ENCODE peak calls at places on chromosomes 13 and 19, in nine cellular contexts. One of them, this sample, is unnamed.

GRCh38 chr19:37817180-37817911 is 38.0 kb upstream of the ZNF573 start:
- DNase-seq in adrenal gland: peak; percentile 84
- DNase-seq in endothelial cell: no peak
- DNase-seq in foreskin fibroblast: peak; percentile 75
- DNase-seq in lower leg skin: no peak
- DNase-seq in GM12865: no peak
- DNase-seq in fibroblast of mammary gland: peak; percentile 50
- DNase-seq in H1: peak; percentile 86
- DNase-seq in endodermal cell: peak; percentile 95
- DNase-seq in this sample: peak; percentile 4

GRCh38 chr13:20431080-20431479 is 94.6 kb downstream of the CRYL1 start:
- DNase-seq in lower leg skin: no peak
- DNase-seq in adrenal gland: no peak
- DNase-seq in endodermal cell: no peak
- DNase-seq in fibroblast of mammary gland: no peak
- DNase-seq in H1: no peak
- DNase-seq in foreskin fibroblast: no peak
- DNase-seq in GM12865: no peak
- DNase-seq in endothelial cell: no peak
- DNase-seq in this sample: no peak

GRCh38 chr13:27406178-27406939 is 18.1 kb upstream of the GTF3A start:
- DNase-seq in foreskin fibroblast: peak; percentile 66
- DNase-seq in endothelial cell: peak; percentile 17
- DNase-seq in adrenal gland: peak; percentile 31
- DNase-seq in fibroblast of mammary gland: peak; percentile 52
- DNase-seq in endodermal cell: no peak
- DNase-seq in lower leg skin: peak; percentile 73
- DNase-seq in H1: no peak
- DNase-seq in GM12865: peak; percentile 52
- DNase-seq in this sample: no peak

GRCh38 chr19:10514211-10515145 is 2.8 kb downstream of the S1PR5 start:
- DNase-seq in endodermal cell: peak; percentile 89
- DNase-seq in fibroblast of mammary gland: no peak
- DNase-seq in adrenal gland: no peak
- DNase-seq in foreskin fibroblast: no peak
- DNase-seq in GM12865: peak; percentile 30
- DNase-seq in H1: peak; percentile 48
- DNase-seq in lower leg skin: no peak
- DNase-seq in endothelial cell: peak; percentile 50
- DNase-seq in this sample: no peak

GRCh38 chr19:44748426-44749254 is at the start of gene BCL3:
- DNase-seq in endothelial cell: no peak
- DNase-seq in fibroblast of mammary gland: peak; percentile 64
- DNase-seq in H1: no peak
- DNase-seq in endodermal cell: peak; percentile 66
- DNase-seq in adrenal gland: peak; percentile 68
- DNase-seq in foreskin fibroblast: peak; percentile 86
- DNase-seq in GM12865: peak; percentile 81
- DNase-seq in lower leg skin: peak; percentile 93
- DNase-seq in this sample: peak; percentile 58

GRCh38 chr13:48403151-48403631 is 9.7 kb downstream of the LPAR6 start:
- DNase-seq in endothelial cell: no peak
- DNase-seq in GM12865: peak; percentile 67
- DNase-seq in fibroblast of mammary gland: peak; percentile 45
- DNase-seq in lower leg skin: no peak
- DNase-seq in foreskin fibroblast: peak; percentile 32
- DNase-seq in H1: no peak
- DNase-seq in endodermal cell: no peak
- DNase-seq in adrenal gland: no peak
- DNase-seq in this sample: no peak

GRCh38 chr13:112329376-112329775 is 46.8 kb upstream of the SPACA7 start:
- DNase-seq in endodermal cell: peak; percentile 31
- DNase-seq in GM12865: no peak
- DNase-seq in fibroblast of mammary gland: no peak
- DNase-seq in lower leg skin: no peak
- DNase-seq in H1: no peak
- DNase-seq in endothelial cell: no peak
- DNase-seq in foreskin fibroblast: no peak
- DNase-seq in adrenal gland: no peak
- DNase-seq in this sample: no peak

GRCh38 chr13:79320433-79320832 is 85.6 kb downstream of the RBM26 start:
- DNase-seq in adrenal gland: no peak
- DNase-seq in lower leg skin: no peak
- DNase-seq in H1: no peak
- DNase-seq in endodermal cell: no peak
- DNase-seq in GM12865: no peak
- DNase-seq in foreskin fibroblast: no peak
- DNase-seq in fibroblast of mammary gland: no peak
- DNase-seq in endothelial cell: no peak
- DNase-seq in this sample: no peak

GRCh38 chr13:66714795-66715194 is 515.3 kb downstream of the PCDH9 start:
- DNase-seq in foreskin fibroblast: no peak
- DNase-seq in H1: no peak
- DNase-seq in GM12865: no peak
- DNase-seq in adrenal gland: no peak
- DNase-seq in endothelial cell: no peak
- DNase-seq in endodermal cell: no peak
- DNase-seq in lower leg skin: no peak
- DNase-seq in fibroblast of mammary gland: no peak
- DNase-seq in this sample: no peak
- TF ChIP-seq CTCF in foreskin fibroblast: no peak
- TF ChIP-seq CTCF in H1: peak; percentile 30
- TF ChIP-seq CTCF in GM12865: no peak
- TF ChIP-seq CTCF in adrenal gland: no peak
- TF ChIP-seq CTCF in endothelial cell: no peak
- TF ChIP-seq CTCF in endodermal cell: peak; percentile 58
- TF ChIP-seq CTCF in lower leg skin: no peak
- TF ChIP-seq CTCF in fibroblast of mammary gland: peak; percentile 22
- TF ChIP-seq CTCF in this sample: peak; percentile 12

GRCh38 chr19:5799247-5800241 is 5.3 kb upstream of the NRTN start:
- DNase-seq in lower leg skin: no peak
- DNase-seq in fibroblast of mammary gland: no peak
- DNase-seq in endodermal cell: no peak
- DNase-seq in H1: no peak
- DNase-seq in adrenal gland: peak; percentile 77
- DNase-seq in foreskin fibroblast: no peak
- DNase-seq in GM12865: no peak
- DNase-seq in endothelial cell: no peak
- DNase-seq in this sample: no peak

GRCh38 chr19:5803752-5804515 is 933 bp upstream of the NRTN start:
- DNase-seq in endothelial cell: peak; percentile 100
- DNase-seq in H1: peak; percentile 100
- DNase-seq in lower leg skin: peak; percentile 97
- DNase-seq in foreskin fibroblast: peak; percentile 95
- DNase-seq in adrenal gland: peak; percentile 93
- DNase-seq in GM12865: peak; percentile 92
- DNase-seq in endodermal cell: peak; percentile 99
- DNase-seq in fibroblast of mammary gland: peak; percentile 78
- DNase-seq in this sample: peak; percentile 37

GRCh38 chr19:5803441-5803751 is 1.5 kb upstream of the NRTN start:
- DNase-seq in adrenal gland: no peak
- DNase-seq in GM12865: no peak
- DNase-seq in endothelial cell: no peak
- DNase-seq in H1: no peak
- DNase-seq in lower leg skin: no peak
- DNase-seq in endodermal cell: no peak
- DNase-seq in fibroblast of mammary gland: no peak
- DNase-seq in foreskin fibroblast: no peak
- DNase-seq in this sample: no peak

GRCh38 chr19:5800361-5801270 is 4.3 kb upstream of the NRTN start:
- DNase-seq in fibroblast of mammary gland: no peak
- DNase-seq in lower leg skin: no peak
- DNase-seq in H1: no peak
- DNase-seq in GM12865: no peak
- DNase-seq in endothelial cell: no peak
- DNase-seq in endodermal cell: no peak
- DNase-seq in adrenal gland: peak; percentile 69
- DNase-seq in foreskin fibroblast: peak; percentile 54
- DNase-seq in this sample: no peak

DNA sequence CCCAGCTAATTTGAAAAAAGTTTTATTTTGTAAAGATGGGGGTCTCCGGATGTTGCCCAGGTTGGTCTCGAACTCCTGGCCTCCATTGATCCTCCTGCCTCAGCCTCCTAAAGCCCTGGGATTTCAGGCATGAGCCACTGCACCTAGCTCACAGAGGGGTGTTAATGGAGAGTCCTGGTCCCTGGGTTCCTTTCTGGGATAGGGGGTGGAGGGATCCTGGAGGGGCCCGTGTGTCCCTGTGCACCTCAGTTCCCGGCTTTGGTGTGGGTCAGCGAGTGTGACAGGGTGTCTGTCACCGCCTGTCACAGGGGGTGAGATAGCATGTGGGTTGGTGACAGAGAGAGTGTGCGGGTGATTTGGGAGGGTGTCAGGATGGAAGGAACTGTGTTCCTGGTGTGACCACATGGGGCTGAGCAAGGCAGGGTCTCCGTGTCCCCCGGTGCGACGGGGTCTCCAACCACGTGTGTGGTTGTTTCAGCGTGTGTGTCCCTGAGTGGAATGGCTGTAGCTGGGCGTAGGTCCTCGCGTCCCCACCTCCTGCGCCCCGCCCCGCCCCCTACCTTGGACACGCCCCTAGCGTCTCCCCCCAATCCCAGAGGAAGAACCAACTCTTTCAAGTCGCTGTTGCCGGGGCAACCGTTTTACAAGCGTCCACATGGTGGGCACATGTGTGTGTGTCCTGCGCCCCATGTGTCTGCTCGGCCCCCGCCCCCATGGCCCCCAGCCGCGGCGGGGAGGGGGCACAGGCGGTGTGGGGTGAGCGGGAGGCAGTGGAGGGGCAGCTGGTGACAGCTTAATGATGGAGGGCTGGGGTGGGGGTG is 2.9 kb upstream of the NRTN start:
- DNase-seq in fibroblast of mammary gland: peak; percentile 47
- DNase-seq in endothelial cell: no peak
- DNase-seq in adrenal gland: peak; percentile 52
- DNase-seq in foreskin fibroblast: peak; percentile 83
- DNase-seq in H1: peak; percentile 84
- DNase-seq in GM12865: no peak
- DNase-seq in lower leg skin: no peak
- DNase-seq in endodermal cell: peak; percentile 88
- DNase-seq in this sample: no peak
- TF ChIP-seq CTCF in fibroblast of mammary gland: no peak
- TF ChIP-seq CTCF in endothelial cell: no peak
- TF ChIP-seq CTCF in adrenal gland: no peak
- TF ChIP-seq CTCF in foreskin fibroblast: no peak
- TF ChIP-seq CTCF in H1: no peak
- TF ChIP-seq CTCF in GM12865: no peak
- TF ChIP-seq CTCF in lower leg skin: no peak
- TF ChIP-seq CTCF in endodermal cell: no peak
- TF ChIP-seq CTCF in this sample: no peak

GRCh38 chr13:113350938-113351335 is 13.0 kb downstream of the GRTP1 start:
- DNase-seq in lower leg skin: no peak
- DNase-seq in GM12865: no peak
- DNase-seq in H1: no peak
- DNase-seq in endothelial cell: no peak
- DNase-seq in foreskin fibroblast: no peak
- DNase-seq in fibroblast of mammary gland: no peak
- DNase-seq in adrenal gland: no peak
- DNase-seq in endodermal cell: no peak
- DNase-seq in this sample: no peak

GRCh38 chr13:113349050-113349449 is 14.9 kb downstream of the GRTP1 start:
- DNase-seq in GM12865: no peak
- DNase-seq in endothelial cell: no peak
- DNase-seq in H1: no peak
- DNase-seq in adrenal gland: no peak
- DNase-seq in endodermal cell: no peak
- DNase-seq in foreskin fibroblast: no peak
- DNase-seq in fibroblast of mammary gland: no peak
- DNase-seq in lower leg skin: no peak
- DNase-seq in this sample: no peak

GRCh38 chr13:113351514-113352026 is 12.4 kb downstream of the GRTP1 start:
- DNase-seq in fibroblast of mammary gland: no peak
- DNase-seq in endothelial cell: no peak
- DNase-seq in GM12865: no peak
- DNase-seq in H1: no peak
- DNase-seq in endodermal cell: no peak
- DNase-seq in lower leg skin: no peak
- DNase-seq in foreskin fibroblast: peak; percentile 17
- DNase-seq in adrenal gland: peak; percentile 93
- DNase-seq in this sample: no peak

GRCh38 chr13:113349491-113349890 is 14.4 kb downstream of the GRTP1 start:
- DNase-seq in lower leg skin: no peak
- DNase-seq in endothelial cell: no peak
- DNase-seq in endodermal cell: no peak
- DNase-seq in fibroblast of mammary gland: no peak
- DNase-seq in GM12865: no peak
- DNase-seq in H1: no peak
- DNase-seq in adrenal gland: no peak
- DNase-seq in foreskin fibroblast: no peak
- DNase-seq in this sample: no peak

DNA sequence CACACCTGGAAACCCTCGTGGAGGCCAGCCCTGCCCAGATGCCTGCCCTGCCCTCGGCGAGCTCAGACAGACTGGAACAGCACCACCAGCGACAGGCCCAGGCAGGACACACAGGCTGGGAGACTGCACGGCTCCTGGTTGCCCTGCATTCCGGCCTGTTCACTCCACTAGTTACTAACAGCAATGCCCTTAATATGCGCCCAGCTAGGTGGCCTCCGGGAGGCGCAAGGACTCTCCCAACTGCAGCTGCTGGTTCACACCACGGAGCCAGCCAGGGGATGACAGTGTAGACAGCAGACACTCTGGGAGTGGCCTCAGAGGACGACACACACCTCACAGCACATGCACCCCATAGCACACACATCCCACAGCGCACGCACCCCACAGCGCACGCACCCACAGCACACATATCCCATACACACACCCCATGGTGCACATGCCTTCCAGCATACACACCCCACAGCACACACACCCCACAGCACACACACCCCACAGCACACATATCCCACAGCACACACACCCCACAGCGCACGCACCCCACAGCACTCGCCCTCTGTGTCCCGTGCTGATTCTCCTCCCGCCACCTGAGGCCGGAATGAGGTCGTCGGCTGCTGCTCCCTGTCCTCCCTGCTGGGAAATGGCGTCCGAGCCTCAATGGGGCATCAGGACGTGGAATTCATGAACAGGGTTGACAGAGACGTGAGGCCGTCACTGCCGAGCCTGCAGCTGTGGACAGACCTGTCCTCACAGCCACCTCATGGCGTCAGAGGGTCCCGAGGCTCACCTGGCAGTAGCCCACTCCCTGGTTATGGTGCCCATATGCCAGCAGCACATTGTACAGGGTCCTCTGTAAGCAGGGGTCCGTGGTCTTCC is 13.6 kb downstream of the GRTP1 start:
- DNase-seq in endodermal cell: peak; percentile 81
- DNase-seq in foreskin fibroblast: no peak
- DNase-seq in lower leg skin: no peak
- DNase-seq in endothelial cell: no peak
- DNase-seq in adrenal gland: no peak
- DNase-seq in fibroblast of mammary gland: no peak
- DNase-seq in GM12865: no peak
- DNase-seq in H1: no peak
- DNase-seq in this sample: no peak
- TF ChIP-seq CTCF in endodermal cell: peak; percentile 54
- TF ChIP-seq CTCF in foreskin fibroblast: no peak
- TF ChIP-seq CTCF in lower leg skin: no peak
- TF ChIP-seq CTCF in endothelial cell: no peak
- TF ChIP-seq CTCF in adrenal gland: no peak
- TF ChIP-seq CTCF in fibroblast of mammary gland: no peak
- TF ChIP-seq CTCF in GM12865: no peak
- TF ChIP-seq CTCF in H1: peak; percentile 43
- TF ChIP-seq CTCF in this sample: no peak

GRCh38 chr13:44425041-44425814 is 51.6 kb downstream of the SERP2 start:
- DNase-seq in adrenal gland: no peak
- DNase-seq in foreskin fibroblast: no peak
- DNase-seq in endothelial cell: no peak
- DNase-seq in GM12865: no peak
- DNase-seq in lower leg skin: peak; percentile 31
- DNase-seq in fibroblast of mammary gland: no peak
- DNase-seq in endodermal cell: peak; percentile 52
- DNase-seq in H1: no peak
- DNase-seq in this sample: no peak

GRCh38 chr13:44429311-44429710 is 55.7 kb downstream of the SERP2 start:
- DNase-seq in adrenal gland: no peak
- DNase-seq in endothelial cell: no peak
- DNase-seq in endodermal cell: no peak
- DNase-seq in H1: no peak
- DNase-seq in lower leg skin: no peak
- DNase-seq in fibroblast of mammary gland: no peak
- DNase-seq in foreskin fibroblast: no peak
- DNase-seq in GM12865: no peak
- DNase-seq in this sample: no peak

GRCh38 chr13:44423824-44424223 is 50.2 kb downstream of the SERP2 start:
- DNase-seq in endothelial cell: no peak
- DNase-seq in foreskin fibroblast: no peak
- DNase-seq in fibroblast of mammary gland: no peak
- DNase-seq in GM12865: no peak
- DNase-seq in adrenal gland: no peak
- DNase-seq in H1: no peak
- DNase-seq in endodermal cell: peak; percentile 19
- DNase-seq in lower leg skin: peak; percentile 39
- DNase-seq in this sample: no peak

GRCh38 chr13:44425815-44426078 is 52.1 kb downstream of the SERP2 start:
- DNase-seq in H1: no peak
- DNase-seq in endodermal cell: no peak
- DNase-seq in lower leg skin: peak; percentile 8
- DNase-seq in adrenal gland: no peak
- DNase-seq in fibroblast of mammary gland: no peak
- DNase-seq in foreskin fibroblast: no peak
- DNase-seq in GM12865: no peak
- DNase-seq in endothelial cell: no peak
- DNase-seq in this sample: no peak

GRCh38 chr13:44426461-44426860 is 52.8 kb downstream of the SERP2 start:
- DNase-seq in lower leg skin: peak; percentile 70
- DNase-seq in endothelial cell: no peak
- DNase-seq in GM12865: no peak
- DNase-seq in endodermal cell: peak; percentile 24
- DNase-seq in foreskin fibroblast: peak; percentile 48
- DNase-seq in fibroblast of mammary gland: no peak
- DNase-seq in H1: no peak
- DNase-seq in adrenal gland: no peak
- DNase-seq in this sample: no peak
- TF ChIP-seq CTCF in lower leg skin: no peak
- TF ChIP-seq CTCF in endothelial cell: no peak
- TF ChIP-seq CTCF in GM12865: no peak
- TF ChIP-seq CTCF in endodermal cell: no peak
- TF ChIP-seq CTCF in foreskin fibroblast: no peak
- TF ChIP-seq CTCF in fibroblast of mammary gland: no peak
- TF ChIP-seq CTCF in H1: no peak
- TF ChIP-seq CTCF in adrenal gland: no peak
- TF ChIP-seq CTCF in this sample: no peak

This sample was measured in AG09319.